ENCODE peak calls at places on chromosomes 12 and 14, in nine cellular contexts. D, Z, B, Q, L, M, G, V and O are unnamed samples.

GRCh38 chr14:68897559-68898160 is 81.4 kb downstream of the ACTN1 start:
- DNase-seq in D (no peak), Z (no peak), B (no peak), Q (no peak), L (peak; percentile 37), M (no peak), G (no peak), V (no peak), O (no peak)

GRCh38 chr12:6786416-6787094 is 2.8 kb upstream of the CD4 start:
- DNase-seq in D (no peak), Z (no peak), B (peak; percentile 46), Q (no peak), L (no peak), M (no peak), G (no peak), V (no peak), O (peak; percentile 67)

GRCh38 chr12:12693111-12693671 is 2.8 kb downstream of the GPR19 start:
- DNase-seq in D (no peak), Z (peak; percentile 64), B (no peak), Q (no peak), L (no peak), M (no peak), G (no peak), V (no peak), O (no peak)

GRCh38 chr12:23423097-23423687 is 526.3 kb downstream of the SOX5 start:
- DNase-seq in D (no peak), Z (no peak), B (no peak), Q (no peak), L (no peak), M (no peak), G (no peak), V (no peak), O (no peak)

GRCh38 chr12:111846016-111846415 is 4.0 kb downstream of the MAPKAPK5 start:
- DNase-seq in D (no peak), Z (no peak), B (no peak), Q (no peak), L (no peak), M (no peak), G (no peak), V (no peak), O (no peak)

GRCh38 chr12:63066782-63067181 is 84.2 kb downstream of the AVPR1A start:
- DNase-seq in D (no peak), Z (no peak), B (peak; percentile 31), Q (no peak), L (no peak), M (no peak), G (no peak), V (no peak), O (no peak)

GRCh38 chr14:93717968-93718320 is 70.3 kb downstream of the PRIMA1 start:
- DNase-seq in D (no peak), Z (no peak), B (no peak), Q (no peak), L (no peak), M (no peak), G (no peak), V (no peak), O (no peak)

GRCh38 chr12:2273751-2274150 is 221.0 kb downstream of the CACNA1C start:
- DNase-seq in D (no peak), Z (no peak), B (no peak), Q (no peak), L (no peak), M (no peak), G (no peak), V (no peak), O (no peak)

GRCh38 chr14:78519863-78520262 is 349.7 kb downstream of the NRXN3 start:
- DNase-seq in D (no peak), Z (no peak), B (peak; percentile 78), Q (no peak), L (no peak), M (no peak), G (peak; percentile 7), V (no peak), O (no peak)

GRCh38 chr14:69464829-69465228 is 19.7 kb upstream of the PLEKHD1 start:
- DNase-seq in D (no peak), Z (peak; percentile 17), B (no peak), Q (no peak), L (no peak), M (no peak), G (no peak), V (no peak), O (no peak)

GRCh38 chr14:37147310-37147875 is 25.0 kb downstream of the SLC25A21 start:
- DNase-seq in D (no peak), Z (no peak), B (no peak), Q (no peak), L (no peak), M (no peak), G (no peak), V (no peak), O (no peak)

GRCh38 chr12:10409387-10409786 is at the start of gene KLRC4:
- DNase-seq in D (peak; percentile 63), Z (no peak), B (no peak), Q (no peak), L (no peak), M (no peak), G (no peak), V (no peak), O (no peak)

GRCh38 chr14:36069535-36069900 is 107.0 kb downstream of the PTCSC3 start:
- DNase-seq in D (peak; percentile 62), Z (peak; percentile 53), B (peak; percentile 71), Q (no peak), L (peak; percentile 21), M (no peak), G (no peak), V (peak; percentile 4), O (no peak)

DNA sequence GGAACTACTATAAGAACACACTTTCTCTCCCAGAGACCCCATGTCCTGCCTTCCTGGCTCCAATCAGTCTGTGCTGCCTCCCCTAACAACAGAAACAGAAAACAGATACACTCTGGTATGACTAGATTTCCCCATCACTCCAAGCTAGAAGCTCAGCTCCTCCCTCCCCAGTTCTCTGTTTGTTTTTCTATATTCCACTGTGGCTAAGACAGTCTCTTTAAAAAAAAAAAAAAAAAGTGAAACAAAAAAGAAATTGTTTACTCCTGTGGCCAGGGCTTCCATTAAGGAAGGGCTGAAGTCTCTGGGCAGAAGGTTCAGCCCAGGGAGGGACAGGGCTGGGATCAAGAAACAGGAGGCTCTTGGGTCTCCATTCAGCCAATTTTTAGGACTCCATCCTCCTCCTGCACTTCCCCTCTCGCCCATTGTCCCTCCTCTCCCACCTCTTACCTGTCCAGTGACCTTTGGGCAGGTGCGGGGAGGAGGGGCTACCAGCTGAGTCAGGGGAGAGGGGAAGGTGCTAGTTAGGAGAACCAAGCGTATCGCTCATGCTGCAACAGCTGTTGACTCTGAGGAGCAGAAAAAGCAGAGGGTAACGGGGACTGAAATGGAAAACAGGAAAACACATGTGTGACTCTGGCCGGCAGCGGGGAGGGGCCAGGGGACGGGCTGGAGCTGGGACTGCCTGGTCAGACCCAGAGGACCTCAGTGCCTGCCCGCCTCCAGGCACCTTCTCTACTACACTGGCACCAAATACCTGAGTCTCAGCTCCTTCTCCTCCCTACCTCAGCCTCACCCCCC is 4.2 kb upstream of the SLC7A7 start:
- DNase-seq in D (no peak), Z (no peak), B (no peak), Q (no peak), L (no peak), M (peak; percentile 42), G (no peak), V (no peak), O (no peak)
- H3K27ac ChIP-seq in D (no peak overlapping the region), Z (no peak overlapping the region), B (no peak overlapping the region), Q (no peak overlapping the region), L (peak overlapping the region; percentile 76), M (peak overlapping the region; percentile 69), G (peak overlapping the region; percentile 60), V (no peak overlapping the region), O (no peak overlapping the region)

GRCh38 chr12:130385193-130385592 is 47.5 kb downstream of the PIWIL1 start:
- DNase-seq in D (no peak), Z (no peak), B (no peak), Q (no peak), L (no peak), M (no peak), G (no peak), V (no peak), O (no peak)

GRCh38 chr12:130382818-130383217 is 45.1 kb downstream of the PIWIL1 start:
- DNase-seq in D (no peak), Z (no peak), B (no peak), Q (no peak), L (no peak), M (no peak), G (no peak), V (no peak), O (no peak)

GRCh38 chr12:130384234-130384633 is 46.5 kb downstream of the PIWIL1 start:
- DNase-seq in D (no peak), Z (no peak), B (no peak), Q (no peak), L (no peak), M (no peak), G (no peak), V (no peak), O (no peak)
- H3K9me3 ChIP-seq in D (no peaks in the 10 kb centered on the region), Z (no peaks in the 10 kb centered on the region), B (no peaks in the 10 kb centered on the region), Q (no peaks in the 10 kb centered on the region), L (no peaks in the 10 kb centered on the region), M (no peaks in the 10 kb centered on the region), G (no peaks in the 10 kb centered on the region), V (peaks cover 4% of the 10 kb centered on the region), O (no peaks in the 10 kb centered on the region)

GRCh38 chr12:77923882-77924281 is 93.2 kb downstream of the NAV3 start:
- DNase-seq in D (no peak), Z (no peak), B (no peak), Q (no peak), L (no peak), M (no peak), G (no peak), V (no peak), O (no peak)
- H3K27me3 ChIP-seq in D (no peaks in the 10 kb centered on the region), Z (no peaks in the 10 kb centered on the region), B (no peaks in the 10 kb centered on the region), Q (no peaks in the 10 kb centered on the region), L (no peaks in the 10 kb centered on the region), M (no peaks in the 10 kb centered on the region), G (no peaks in the 10 kb centered on the region), V (no peaks in the 10 kb centered on the region), O (no peaks in the 10 kb centered on the region)

GRCh38 chr14:21382886-21383847 is 652 bp downstream of the SUPT16H start:
- DNase-seq in D (no peak), Z (peak; percentile 48), B (peak; percentile 59), Q (peak; percentile 44), L (peak; percentile 83), M (peak; percentile 21), G (no peak), V (no peak), O (peak; percentile 19)

GRCh38 chr14:21382095-21382494 is 1.7 kb downstream of the SUPT16H start:
- DNase-seq in D (no peak), Z (no peak), B (no peak), Q (no peak), L (no peak), M (no peak), G (no peak), V (no peak), O (no peak)

GRCh38 chr14:21383848-21384493 is at the start of gene SUPT16H:
- DNase-seq in D (peak; percentile 85), Z (peak; percentile 88), B (peak; percentile 98), Q (peak; percentile 96), L (peak; percentile 98), M (peak; percentile 96), G (peak; percentile 99), V (peak; percentile 91), O (peak; percentile 88)

GRCh38 chr14:21385170-21385904 is 1.5 kb upstream of the SUPT16H start:
- DNase-seq in D (no peak), Z (no peak), B (peak; percentile 8), Q (no peak), L (no peak), M (no peak), G (no peak), V (no peak), O (no peak)

DNA sequence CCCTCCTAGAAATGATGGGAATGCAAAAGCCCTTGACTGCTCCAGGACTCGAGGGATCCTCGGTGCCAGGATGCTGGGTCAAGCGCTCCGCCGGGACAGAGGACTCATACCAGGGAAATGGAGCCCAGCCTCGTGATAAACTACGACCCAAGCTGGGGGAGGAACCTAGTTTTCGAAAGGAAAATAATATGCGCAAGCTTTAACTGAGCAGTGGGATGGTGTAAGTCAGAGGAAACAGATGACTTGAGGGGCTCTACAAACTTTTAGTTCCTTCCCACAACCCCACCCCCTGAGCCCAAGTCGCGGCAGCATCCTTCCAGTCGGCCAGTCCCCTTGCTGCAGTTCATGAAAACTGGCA is 654 bp upstream of the SUPT16H start:
- DNase-seq in D (no peak), Z (no peak), B (no peak), Q (no peak), L (no peak), M (no peak), G (no peak), V (no peak), O (no peak)
- H3K27ac ChIP-seq in D (peak overlapping the region; percentile 87), Z (peak overlapping the region; percentile 98), B (peak overlapping the region; percentile 59), Q (peak overlapping the region; percentile 90), L (peak overlapping the region; percentile 92), M (peak overlapping the region; percentile 94), G (peak overlapping the region; percentile 87), V (peak overlapping the region; percentile 91), O (peak overlapping the region; percentile 83)